ENCODE peak calls at places on chromosomes 12 and 14, in ten cellular contexts. Q is fibroblast of mammary gland, X is lung, F is cardiac muscle cell, G is transverse colon, N is H7, O is adrenal gland, H is prostate gland, C is AG04450, E is mesenchymal stem cell. L is an unnamed sample.

GRCh38 chr12:91142184-91142583 is 30.9 kb upstream of the LUM start:
- DNase-seq in O (no peak), H (no peak), G (no peak), C (no peak), X (no peak), Q (peak; percentile 55), E (peak; percentile 60), F (peak; percentile 87), N (no peak), L (peak; percentile 88)

GRCh38 chr14:30521899-30522736 is 36.8 kb upstream of the G2E3 start:
- DNase-seq in G (no peak), Q (peak; percentile 62), C (no peak), O (no peak), E (peak; percentile 57), X (no peak), N (peak; percentile 9), H (no peak), F (peak; percentile 62), L (peak; percentile 71)

GRCh38 chr12:5203274-5203673 is 159.6 kb downstream of the KCNA5 start:
- DNase-seq in Q (no peak), H (no peak), E (no peak), X (no peak), C (no peak), O (no peak), F (no peak), G (no peak), N (no peak), L (no peak)

GRCh38 chr12:125418902-125419564 is 353.8 kb downstream of the AACS start:
- DNase-seq in X (no peak), C (no peak), Q (no peak), N (no peak), E (no peak), O (no peak), G (no peak), H (no peak), F (no peak), L (no peak)

GRCh38 chr12:14384783-14385638 is 19.5 kb downstream of the ATF7IP start:
- DNase-seq in N (peak; percentile 18), E (peak; percentile 97), H (peak; percentile 54), O (peak; percentile 79), X (peak; percentile 43), F (peak; percentile 96), C (peak; percentile 87), G (peak; percentile 54), Q (peak; percentile 94), L (peak; percentile 96)

GRCh38 chr12:22974865-22975264 is 349.9 kb downstream of the ETNK1 start:
- DNase-seq in G (no peak), F (peak; percentile 85), N (no peak), H (no peak), Q (peak; percentile 96), O (no peak), C (peak; percentile 66), E (peak; percentile 90), X (no peak), L (peak; percentile 86)

GRCh38 chr12:120534203-120534702 is at the start of gene RNF10:
- DNase-seq in C (peak; percentile 59), O (peak; percentile 89), F (peak; percentile 91), N (peak; percentile 95), G (peak; percentile 85), Q (peak; percentile 89), E (peak; percentile 91), X (peak; percentile 78), H (peak; percentile 83), L (peak; percentile 93)

GRCh38 chr12:69022674-69023073 is 89.7 kb upstream of the CPM start:
- DNase-seq in F (no peak), E (no peak), X (no peak), N (no peak), C (no peak), H (no peak), G (no peak), O (no peak), Q (peak; percentile 78), L (no peak)

GRCh38 chr12:89185889-89186288 is 166.4 kb downstream of the DUSP6 start:
- DNase-seq in G (no peak), H (no peak), E (no peak), X (no peak), C (no peak), F (no peak), Q (peak; percentile 55), N (no peak), O (no peak), L (peak; percentile 16)

GRCh38 chr14:29637406-29637805 is 290.2 kb downstream of the PRKD1 start:
- DNase-seq in H (peak; percentile 88), O (peak; percentile 91), C (no peak), G (no peak), Q (peak; percentile 79), E (peak; percentile 54), F (peak; percentile 90), X (peak; percentile 56), N (no peak), L (peak; percentile 67)

DNA sequence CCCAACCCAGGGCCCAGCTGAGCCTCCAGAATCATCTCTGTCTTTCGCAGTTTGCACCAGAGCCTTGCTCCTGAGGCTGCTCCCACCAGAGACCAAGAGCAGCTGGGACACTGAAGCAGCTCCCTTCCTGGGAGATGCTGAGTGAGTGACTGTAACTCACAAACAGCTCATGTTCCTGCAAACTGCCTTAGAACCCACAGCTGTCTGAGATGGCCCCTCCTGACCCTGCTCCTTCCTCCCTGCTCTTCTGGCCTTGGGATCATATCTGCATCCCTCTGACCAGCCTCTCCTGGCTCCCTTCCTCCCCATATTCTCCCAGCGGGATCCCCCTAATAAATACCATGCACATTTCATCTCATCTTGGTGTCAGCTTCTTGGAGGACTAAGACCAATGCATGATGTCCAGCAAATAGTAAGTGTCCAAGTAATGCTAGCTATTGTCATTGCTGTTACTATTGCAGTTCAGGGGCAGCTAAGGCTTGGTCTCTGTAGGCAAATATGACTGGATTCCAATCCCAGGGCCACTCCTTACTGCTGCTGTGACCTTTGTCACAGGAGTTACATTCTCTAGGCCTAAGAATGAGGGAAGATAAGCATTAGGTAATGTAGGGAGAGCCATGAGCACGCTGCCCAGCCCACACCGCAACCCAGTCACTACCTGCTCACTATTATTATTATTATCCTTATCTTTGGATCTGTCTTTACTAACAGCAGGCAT is 47.9 kb downstream of the SYNE3 start:
- DNase-seq in E (no peak), Q (no peak), O (no peak), C (no peak), G (peak; percentile 74), H (no peak), F (no peak), N (no peak), X (no peak), L (no peak)
- H3K4me3 ChIP-seq in E (no peak overlapping the region), Q (no peak overlapping the region), O (no peak overlapping the region), C (no peak overlapping the region), G (no peak overlapping the region), H (no peak overlapping the region), F (no peak overlapping the region), N (no peak overlapping the region), X (no peak overlapping the region), L (no peak overlapping the region)

DNA sequence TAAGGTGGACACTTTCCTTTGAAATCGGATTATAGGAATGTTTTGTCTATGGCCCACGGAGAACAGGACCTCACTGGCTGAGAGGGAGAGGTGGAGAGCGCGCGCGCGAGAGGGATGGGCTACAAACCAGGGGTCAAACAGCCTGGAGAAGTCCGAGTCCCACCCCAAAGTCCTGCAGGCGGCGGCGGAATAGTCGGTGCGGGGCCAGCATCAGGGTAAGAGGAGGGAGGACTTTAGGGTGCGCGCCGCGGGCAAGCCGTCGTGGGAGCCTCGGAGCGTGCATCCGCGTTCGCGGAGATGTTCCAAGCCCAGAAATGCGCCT is 3.3 kb upstream of the HOXC8 start:
- DNase-seq in C (no peak), Q (no peak), H (no peak), E (peak; percentile 43), G (no peak), N (peak; percentile 65), O (no peak), F (no peak), X (no peak), L (no peak)
- H3K4me3 ChIP-seq in C (no peak overlapping the region), Q (peak overlapping the region; percentile 50), H (no peak overlapping the region), E (peak overlapping the region; percentile 42), G (no peak overlapping the region), N (no peak overlapping the region), O (no peak overlapping the region), F (no peak overlapping the region), X (no peak overlapping the region), L (peak overlapping the region; percentile 13)

DNA sequence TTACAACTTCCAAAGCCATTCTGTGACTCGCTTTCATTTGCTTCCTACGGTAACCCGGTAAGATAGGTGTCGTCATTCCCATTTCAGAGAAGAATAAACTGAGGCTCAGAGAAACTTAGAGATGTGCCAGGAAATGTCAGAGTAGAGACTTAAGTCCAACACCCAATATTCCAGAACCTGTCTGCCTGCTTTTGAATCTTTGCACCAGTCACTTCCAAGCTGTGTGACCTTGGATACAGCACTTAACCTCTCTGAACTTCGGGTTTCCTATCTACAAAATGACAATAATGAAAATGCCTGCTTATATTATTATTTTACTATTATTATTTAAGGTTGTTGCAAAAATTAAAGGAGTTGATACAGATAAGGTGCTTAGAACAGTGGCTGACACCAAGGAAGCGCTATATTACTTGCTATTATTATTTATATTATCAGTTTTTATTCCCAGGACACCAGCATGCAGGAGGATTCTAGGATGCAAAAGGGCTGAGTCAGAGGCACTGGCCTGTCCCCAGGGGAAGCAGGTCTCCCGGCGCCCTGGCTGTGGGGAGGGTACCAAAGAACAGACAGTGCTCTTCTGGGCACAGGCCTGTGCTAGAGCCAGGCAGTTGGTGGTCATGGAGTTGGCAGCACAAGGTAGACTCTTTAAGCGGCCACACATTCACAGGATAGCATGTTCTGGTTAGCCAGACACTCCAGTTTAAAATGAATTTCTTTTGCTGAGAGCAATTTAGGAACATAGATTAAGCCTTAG is 5.4 kb downstream of the HSPB8 start:
- DNase-seq in C (no peak), N (no peak), O (no peak), Q (no peak), G (no peak), H (no peak), E (no peak), X (no peak), F (no peak), L (no peak)
- H3K4me3 ChIP-seq in C (no peak overlapping the region), N (no peak overlapping the region), O (no peak overlapping the region), Q (no peak overlapping the region), G (no peak overlapping the region), H (no peak overlapping the region), E (no peak overlapping the region), X (no peak overlapping the region), F (no peak overlapping the region), L (no peak overlapping the region)

DNA sequence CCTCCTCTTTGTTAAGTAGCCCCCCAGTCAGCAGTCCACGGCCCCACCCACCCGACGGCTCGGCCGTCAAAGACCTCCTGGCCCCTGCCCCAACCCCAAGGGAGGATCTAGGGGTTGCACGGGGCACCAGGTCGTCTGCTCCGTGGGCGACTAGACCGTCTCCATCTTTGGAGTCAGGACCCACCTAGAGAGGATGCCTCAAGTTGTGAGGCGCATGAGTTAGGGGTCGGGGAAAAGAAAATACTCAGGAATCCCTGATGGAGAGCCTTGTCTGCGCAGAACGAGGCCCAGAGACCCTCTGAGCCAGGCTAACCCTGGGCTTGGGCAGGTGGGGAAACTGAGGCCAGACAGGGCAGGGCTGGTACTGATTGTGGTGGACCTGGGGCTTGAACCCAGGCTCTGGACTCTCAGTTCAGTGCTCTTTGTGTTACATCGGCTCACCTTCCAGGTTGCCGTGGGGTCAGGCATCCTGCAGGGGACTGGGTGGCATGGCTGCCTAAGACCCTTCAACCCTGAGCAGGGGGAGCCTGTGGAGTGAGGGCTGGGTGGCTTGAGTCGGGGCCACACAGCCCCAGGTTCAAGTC is 838 bp downstream of the OTUB2 start:
- DNase-seq in C (no peak), Q (no peak), N (peak; percentile 74), E (no peak), X (no peak), H (no peak), F (no peak), O (no peak), G (no peak), L (no peak)
- H3K4me3 ChIP-seq in C (peak overlapping the region; percentile 66), Q (peak overlapping the region; percentile 46), N (peak overlapping the region; percentile 54), E (peak overlapping the region; percentile 89), X (peak overlapping the region; percentile 50), H (peak overlapping the region; percentile 83), F (peak overlapping the region; percentile 80), O (peak overlapping the region; percentile 63), G (peak overlapping the region; percentile 68), L (peak overlapping the region; percentile 74)

L was measured in fibroblast of the aortic adventitia.